ENCODE peak calls at places on chromosome 22, in ten cellular contexts. Z is cardiac fibroblast, E is lower leg skin, H is MM.1S, N is lung, U is H9, I is GM23338, A is neural crest cell, K is osteoblast, B is foreskin keratinocyte. C is an unnamed sample.

GRCh38 chr22:45462034-45462655 is 40.5 kb upstream of the FBLN1 start:
- DNase-seq in Z (no peak), E (no peak), H (no peak), N (no peak), U (peak), I (peak), A (no peak), K (no peak), B (no peak), C (no peak)

GRCh38 chr22:20758688-20759087 is 15.2 kb upstream of the SERPIND1 start:
- DNase-seq in Z (no peak), E (no peak), H (no peak), N (no peak), U (peak), I (peak), A (no peak), K (peak), B (no peak), C (no peak)

GRCh38 chr22:20434264-20434751 is 3.3 kb downstream of the SCARF2 start:
- DNase-seq in Z (no peak), E (no peak), H (no peak), N (no peak), U (no peak), I (no peak), A (no peak), K (peak), B (no peak), C (no peak)

GRCh38 chr22:17266261-17266971 is 47.2 kb upstream of the ADA2 start:
- DNase-seq in Z (no peak), E (no peak), H (no peak), N (no peak), U (peak), I (peak), A (peak), K (peak), B (no peak), C (no peak)

GRCh38 chr22:27820896-27821866 is 19.6 kb upstream of the MN1 start:
- DNase-seq in Z (no peak), E (no peak), H (no peak), N (no peak), U (no peak), I (no peak), A (peak), K (no peak), B (no peak), C (no peak)

GRCh38 chr22:17569971-17570511 is 6.7 kb downstream of the SLC25A18 start:
- DNase-seq in Z (peak), E (no peak), H (no peak), N (no peak), U (peak), I (no peak), A (no peak), K (peak), B (no peak), C (no peak)

GRCh38 chr22:40684728-40685127 is 5.4 kb downstream of the MCHR1 start:
- DNase-seq in Z (no peak), E (no peak), H (no peak), N (no peak), U (peak), I (peak), A (no peak), K (no peak), B (no peak), C (no peak)

GRCh38 chr22:24761888-24762675 is 12.4 kb downstream of the PIWIL3 start:
- DNase-seq in Z (peak), E (no peak), H (no peak), N (no peak), U (no peak), I (no peak), A (no peak), K (peak), B (no peak), C (no peak)

GRCh38 chr22:36332623-36333331 is 55.0 kb downstream of the MYH9 start:
- DNase-seq in Z (peak), E (no peak), H (peak), N (no peak), U (no peak), I (no peak), A (no peak), K (peak), B (peak), C (no peak)

GRCh38 chr22:32698926-32699619 is 102.4 kb upstream of the TIMP3 start:
- DNase-seq in Z (no peak), E (peak), H (no peak), N (no peak), U (no peak), I (no peak), A (no peak), K (no peak), B (no peak), C (no peak)

GRCh38 chr22:26679003-26679629 is 21.7 kb downstream of the MIAT start:
- DNase-seq in Z (peak), E (peak), H (peak), N (peak), U (peak), I (peak), A (peak), K (peak), B (peak), C (peak)

GRCh38 chr22:29600846-29601245 is 2.6 kb upstream of the NF2 start:
- DNase-seq in Z (no peak), E (no peak), H (no peak), N (no peak), U (no peak), I (no peak), A (no peak), K (no peak), B (no peak), C (no peak)

GRCh38 chr22:29605236-29605850 is 1.9 kb downstream of the NF2 start:
- DNase-seq in Z (no peak), E (no peak), H (no peak), N (no peak), U (no peak), I (no peak), A (no peak), K (no peak), B (no peak), C (no peak)

GRCh38 chr22:29607426-29607825 is 4.0 kb downstream of the NF2 start:
- DNase-seq in Z (peak), E (no peak), H (no peak), N (no peak), U (no peak), I (no peak), A (no peak), K (no peak), B (no peak), C (no peak)

GRCh38 chr22:29606320-29606719 is 2.9 kb downstream of the NF2 start:
- DNase-seq in Z (no peak), E (no peak), H (no peak), N (no peak), U (peak), I (peak), A (no peak), K (no peak), B (no peak), C (no peak)

DNA sequence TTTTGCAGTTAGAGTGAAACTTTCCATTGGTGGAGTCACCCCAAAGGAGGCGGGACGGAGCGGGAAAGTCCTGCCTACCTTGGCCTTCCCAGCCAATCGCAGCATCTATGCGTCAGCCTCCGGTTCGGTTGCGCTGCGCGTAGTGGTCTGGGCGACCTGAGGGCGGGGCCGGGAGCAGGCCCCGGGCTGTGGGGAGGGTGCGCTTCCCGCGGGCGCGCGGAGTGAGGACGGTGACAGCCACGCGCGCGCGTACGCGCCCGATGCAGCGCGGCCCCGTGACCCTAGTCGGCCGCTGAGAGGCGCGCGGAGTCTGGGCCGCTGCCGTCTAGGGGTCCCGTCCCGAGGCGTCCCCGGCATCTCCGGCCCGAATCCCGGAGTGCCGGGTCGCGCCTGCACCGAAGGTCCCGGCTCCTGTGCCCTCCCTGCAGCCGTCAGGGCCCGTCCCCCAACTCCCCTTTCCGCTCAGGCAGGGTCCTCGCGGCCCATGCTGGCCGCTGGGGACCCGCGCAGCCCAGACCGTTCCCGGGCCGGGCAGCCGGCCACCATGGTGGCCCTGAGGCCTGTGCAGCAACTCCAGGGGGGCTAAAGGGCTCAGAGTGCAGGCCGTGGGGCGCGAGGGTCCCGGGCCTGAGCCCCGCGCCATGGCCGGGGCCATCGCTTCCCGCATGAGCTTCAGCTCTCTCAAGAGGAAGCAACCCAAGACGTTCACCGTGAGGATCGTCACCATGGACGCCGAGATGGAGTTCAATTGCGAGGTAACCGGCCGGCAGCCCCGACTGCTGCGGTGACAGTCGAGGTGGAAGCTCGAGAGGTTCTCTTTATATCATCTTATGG is at the start of gene NF2:
- DNase-seq in Z (peak), E (peak), H (peak), N (peak), U (peak), I (peak), A (peak), K (peak), B (peak), C (peak)
- TF ChIP-seq CTCF in Z (no peak), E (no peak), H (no peak), N (no peak), U (no peak), I (peak), A (no peak), K (no peak), B (peak), C (no peak)

DNA sequence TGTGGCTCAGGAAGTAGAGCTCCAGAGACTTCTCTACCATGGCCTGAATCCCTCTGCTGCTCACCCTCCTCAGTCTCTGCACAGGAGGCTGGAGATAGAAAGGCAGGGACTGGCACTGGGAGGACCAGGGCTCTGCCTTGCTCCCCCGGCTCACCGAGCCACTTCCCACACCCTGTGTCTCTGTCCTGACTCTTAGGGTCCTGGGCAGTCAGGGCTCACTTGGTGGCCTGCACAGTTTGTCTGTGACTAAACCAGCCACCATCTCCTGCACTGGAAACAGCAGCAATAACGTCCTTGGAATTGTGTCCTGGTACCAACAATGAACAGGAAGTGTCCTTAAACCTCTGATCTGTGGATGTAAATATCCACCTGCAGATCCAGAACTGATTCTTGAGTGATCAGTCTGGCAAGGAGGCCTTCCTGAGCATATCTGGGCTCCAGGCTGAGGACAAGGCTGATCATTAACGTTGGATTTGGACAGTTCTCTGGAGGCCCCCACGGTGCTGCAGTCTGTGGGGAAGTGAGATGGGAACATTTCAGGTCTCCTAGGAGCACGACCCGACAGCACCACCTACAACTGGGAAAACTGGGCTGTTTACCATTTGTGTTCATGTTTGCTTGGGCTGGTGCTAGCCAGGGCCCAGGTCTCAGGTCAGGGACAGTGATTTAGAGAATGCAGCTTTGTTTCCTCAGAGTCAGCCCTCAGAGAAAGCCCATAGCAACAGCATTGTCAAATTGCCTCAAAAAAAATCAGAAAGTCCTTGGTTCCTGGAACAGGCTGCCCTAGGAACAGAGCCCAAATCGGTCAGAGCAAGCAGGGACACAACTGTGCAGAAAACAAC is 82.5 kb downstream of the ZNF280B start:
- DNase-seq in Z (no peak), E (no peak), H (no peak), N (no peak), U (no peak), I (no peak), A (no peak), K (no peak), B (no peak), C (no peak)
- TF ChIP-seq CTCF in Z (no peak), E (no peak), H (no peak), N (no peak), U (no peak), I (no peak), A (no peak), K (no peak), B (no peak), C (no peak)

GRCh38 chr22:39560127-39560526 is 10.4 kb upstream of the CACNA1I start:
- DNase-seq in Z (no peak), E (no peak), H (no peak), N (no peak), U (no peak), I (no peak), A (no peak), K (peak), B (no peak), C (no peak)
- TF ChIP-seq CTCF in Z (no peak), E (no peak), H (no peak), N (no peak), U (no peak), I (no peak), A (no peak), K (no peak), B (no peak), C (no peak)

DNA sequence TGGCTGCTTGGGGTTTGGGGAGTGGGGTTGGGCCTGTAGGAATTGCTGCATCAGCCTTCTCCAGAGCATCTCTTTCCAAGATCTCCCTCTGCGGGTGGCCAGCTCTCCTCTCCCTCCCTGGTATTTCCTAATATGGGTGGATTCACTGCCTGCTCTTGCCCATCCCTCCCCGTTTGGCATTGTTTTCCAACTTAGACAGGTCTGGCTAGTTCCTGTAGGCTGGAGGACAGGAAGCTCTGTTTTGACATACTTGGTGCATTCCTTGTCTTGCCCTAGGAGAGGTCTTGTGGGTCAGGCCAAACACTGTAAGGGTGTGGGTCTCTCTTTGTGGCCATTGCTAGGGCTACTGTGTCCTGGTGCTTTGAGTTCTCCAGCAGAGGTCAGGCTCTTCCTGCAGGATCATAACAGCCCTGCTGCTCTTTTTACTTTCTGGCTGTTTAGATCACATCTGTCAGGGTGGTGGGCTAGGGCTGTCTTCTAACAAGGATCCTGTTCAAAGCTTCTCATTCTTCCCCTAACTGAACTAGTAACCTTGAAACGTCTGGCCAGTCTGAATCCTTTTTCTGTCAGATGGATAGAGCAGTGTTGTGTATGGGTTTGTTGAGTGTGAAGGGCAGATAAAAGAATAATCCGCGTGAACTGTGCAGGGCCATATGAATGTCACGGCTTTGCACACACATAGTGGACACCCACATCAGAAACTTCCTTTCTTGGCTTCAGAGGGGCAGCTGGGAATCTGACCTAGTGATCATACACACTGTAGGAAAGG is 18.3 kb upstream of the MICALL1 start:
- DNase-seq in Z (peak), E (peak), H (no peak), N (peak), U (peak), I (peak), A (no peak), K (peak), B (peak), C (no peak)
- TF ChIP-seq CTCF in Z (peak), E (no peak), H (peak), N (peak), U (peak), I (peak), A (peak), K (peak), B (peak), C (no peak)

GRCh38 chr22:31185056-31185455 is 25.1 kb downstream of the RNF185 start:
- DNase-seq in Z (peak), E (no peak), H (no peak), N (no peak), U (no peak), I (no peak), A (no peak), K (peak), B (no peak), C (no peak)

GRCh38 chr22:31187627-31188026 is 24.5 kb upstream of the LIMK2 start:
- DNase-seq in Z (no peak), E (no peak), H (no peak), N (no peak), U (no peak), I (no peak), A (no peak), K (no peak), B (no peak), C (no peak)

GRCh38 chr22:31178859-31179258 is 18.9 kb downstream of the RNF185 start:
- DNase-seq in Z (no peak), E (no peak), H (no peak), N (no peak), U (no peak), I (no peak), A (no peak), K (no peak), B (no peak), C (no peak)

GRCh38 chr22:31179345-31179744 is 19.4 kb downstream of the RNF185 start:
- DNase-seq in Z (peak), E (peak), H (no peak), N (no peak), U (no peak), I (no peak), A (no peak), K (no peak), B (peak), C (no peak)

GRCh38 chr22:31184015-31184414 is 24.0 kb downstream of the RNF185 start:
- DNase-seq in Z (no peak), E (no peak), H (no peak), N (no peak), U (no peak), I (no peak), A (no peak), K (no peak), B (no peak), C (no peak)
- TF ChIP-seq CTCF in Z (no peak), E (no peak), H (no peak), N (no peak), U (no peak), I (no peak), A (no peak), K (no peak), B (no peak), C (no peak)